ENCODE peak calls at places on chromosomes 7 and 10, in four cellular contexts. F is Caco-2, D is lower lobe of right lung, P is transverse colon. B is an unnamed sample.

GRCh38 chr10:112914288-112914952 is 35.6 kb upstream of the TCF7L2 start:
- DNase-seq in F (no peak), D (no peak), P (no peak), B (no peak)

GRCh38 chr10:46106410-46107255 is 60.6 kb upstream of the MSMB start:
- DNase-seq in F (peak; percentile 76), D (peak; percentile 78), P (peak; percentile 48), B (peak; percentile 71)

GRCh38 chr7:120867932-120868331 is 10.0 kb upstream of the TSPAN12 start:
- DNase-seq in F (no peak), D (no peak), P (peak; percentile 22), B (peak; percentile 18)

GRCh38 chr7:45151131-45151684 is 6.4 kb upstream of the RAMP3 start:
- DNase-seq in F (peak; percentile 20), D (no peak), P (no peak), B (no peak)

GRCh38 chr7:55050286-55050685 is 31.5 kb downstream of the EGFR start:
- DNase-seq in F (no peak), D (no peak), P (no peak), B (no peak)

GRCh38 chr10:100081075-100082001 is at the start of gene CPN1:
- DNase-seq in F (peak; percentile 51), D (no peak), P (no peak), B (no peak)

GRCh38 chr7:76352193-76352592 is 6.6 kb downstream of the YWHAG start:
- DNase-seq in F (no peak), D (no peak), P (no peak), B (no peak)

GRCh38 chr10:114526497-114527238 is 122.4 kb upstream of the AFAP1L2 start:
- DNase-seq in F (peak; percentile 93), D (peak; percentile 77), P (peak; percentile 91), B (peak; percentile 91)

GRCh38 chr10:28946479-28946878 is 269.2 kb downstream of the BAMBI start:
- DNase-seq in F (no peak), D (no peak), P (no peak), B (no peak)

GRCh38 chr10:86583983-86584382 is 62.4 kb upstream of the WAPL start:
- DNase-seq in F (peak; percentile 46), D (no peak), P (no peak), B (no peak)

GRCh38 chr10:47278152-47278473 is 21.9 kb upstream of the GDF10 start:
- DNase-seq in F (no peak), D (no peak), P (peak; percentile 54), B (peak; percentile 37)

GRCh38 chr7:117279203-117279602 is 43.7 kb downstream of the WNT2 start:
- DNase-seq in F (no peak), D (no peak), P (no peak), B (no peak)

GRCh38 chr10:3169271-3169670 is 3.3 kb downstream of the PITRM1 start:
- DNase-seq in F (no peak), D (no peak), P (no peak), B (no peak)

GRCh38 chr7:73708961-73709360 is 10.5 kb downstream of the STX1A start:
- DNase-seq in F (no peak), D (no peak), P (no peak), B (no peak)

GRCh38 chr10:53744746-53745145 is 972.2 kb upstream of the MBL2 start:
- DNase-seq in F (no peak), D (no peak), P (no peak), B (no peak)

GRCh38 chr10:119726291-119727261 is 726 bp downstream of the INPP5F start:
- DNase-seq in F (peak; percentile 62), D (no peak), P (peak; percentile 53), B (peak; percentile 42)

GRCh38 chr7:81333536-81333935 is 414.7 kb upstream of the SEMA3C start:
- DNase-seq in F (no peak), D (no peak), P (no peak), B (no peak)

DNA sequence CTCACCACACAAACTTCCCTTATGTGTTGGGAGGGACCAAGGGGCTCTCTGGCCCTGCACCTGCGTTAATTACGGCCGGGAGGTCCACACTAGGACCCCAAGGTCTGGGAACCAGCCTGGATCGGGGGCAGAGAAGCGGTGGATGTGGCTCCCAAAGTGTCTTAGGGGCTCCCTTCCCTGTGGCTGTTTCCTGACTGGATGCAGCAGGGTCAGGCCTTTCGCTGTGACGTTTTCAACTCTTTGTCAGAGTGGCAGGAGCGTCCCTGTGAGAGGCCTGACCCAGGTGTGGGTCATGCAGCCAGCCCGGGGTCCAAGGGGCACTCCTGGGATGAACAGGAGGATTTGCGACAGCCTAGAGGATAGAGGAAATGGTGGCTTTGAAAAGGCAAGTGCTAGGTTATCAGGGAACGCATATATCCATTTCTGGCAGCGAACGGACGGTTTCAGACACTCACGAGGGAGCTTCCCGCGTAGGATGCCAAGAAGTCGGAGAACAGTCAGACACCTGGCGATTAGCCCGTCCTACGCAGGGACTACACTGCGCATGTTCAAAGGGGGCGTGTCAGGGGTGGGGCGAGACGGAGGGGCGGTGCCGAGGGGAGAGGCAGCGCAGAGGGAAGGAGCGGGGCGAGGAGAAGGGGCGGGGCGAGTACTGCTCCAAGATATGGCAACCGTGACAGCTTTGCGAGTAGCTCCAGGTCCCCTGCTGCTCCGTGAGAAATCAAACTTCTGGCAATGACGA is 46.2 kb upstream of the ZNF716 start:
- DNase-seq in F (no peak), D (no peak), P (no peak), B (peak; percentile 2)
- H3K9me3 ChIP-seq in F (no peaks in the 10 kb centered on the region), D (no peaks in the 10 kb centered on the region), P (peaks cover 4% of the 10 kb centered on the region), B (no peaks in the 10 kb centered on the region)

GRCh38 chr10:15797346-15797745 is 63.0 kb downstream of the MINDY3 start:
- DNase-seq in F (no peak), D (no peak), P (no peak), B (no peak)
- H3K4me1 ChIP-seq in F (no peaks in the 10 kb centered on the region), D (no peaks in the 10 kb centered on the region), P (peaks cover 4% of the 10 kb centered on the region), B (no peaks in the 10 kb centered on the region)

GRCh38 chr7:63899691-63900393 is 98.8 kb upstream of the ZNF722 start:
- DNase-seq in F (no peak), D (peak; percentile 84), P (peak; percentile 29), B (peak; percentile 61)

GRCh38 chr7:63900394-63901203 is 98.0 kb upstream of the ZNF722 start:
- DNase-seq in F (no peak), D (peak; percentile 95), P (peak; percentile 67), B (peak; percentile 94)
- H3K9me3 ChIP-seq in F (peaks cover 7% of the 10 kb centered on the region), D (no peaks in the 10 kb centered on the region), P (no peaks in the 10 kb centered on the region), B (peaks cover 4% of the 10 kb centered on the region)

GRCh38 chr7:25985196-25985595 is 166.8 kb upstream of the NFE2L3 start:
- DNase-seq in F (no peak), D (no peak), P (no peak), B (no peak)

GRCh38 chr7:25976630-25977029 is 175.4 kb upstream of the NFE2L3 start:
- DNase-seq in F (no peak), D (no peak), P (no peak), B (no peak)

GRCh38 chr7:25982684-25983083 is 169.3 kb upstream of the NFE2L3 start:
- DNase-seq in F (no peak), D (no peak), P (no peak), B (no peak)

DNA sequence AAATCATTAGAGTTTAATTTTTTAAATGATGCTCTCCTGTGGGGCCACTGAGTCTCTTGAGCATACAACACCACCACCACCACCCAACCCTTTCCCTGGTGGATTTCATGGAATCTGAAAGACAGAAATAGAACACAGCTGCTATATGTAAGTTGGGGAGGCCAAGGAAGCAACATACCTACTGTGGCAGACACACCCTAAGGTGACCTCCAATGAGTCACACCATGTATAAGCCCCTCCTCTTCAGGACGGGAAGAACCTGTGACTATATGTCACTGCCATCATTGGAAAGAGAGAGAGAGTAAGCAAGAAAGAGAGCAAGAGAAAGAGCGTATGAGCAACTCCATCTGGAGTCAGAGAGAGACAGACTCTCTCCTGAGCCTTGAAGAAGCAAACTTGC is 172.4 kb upstream of the NFE2L3 start:
- DNase-seq in F (no peak), D (no peak), P (no peak), B (no peak)
- H3K4me1 ChIP-seq in F (no peaks in the 10 kb centered on the region), D (no peaks in the 10 kb centered on the region), P (no peaks in the 10 kb centered on the region), B (no peaks in the 10 kb centered on the region)

DNA sequence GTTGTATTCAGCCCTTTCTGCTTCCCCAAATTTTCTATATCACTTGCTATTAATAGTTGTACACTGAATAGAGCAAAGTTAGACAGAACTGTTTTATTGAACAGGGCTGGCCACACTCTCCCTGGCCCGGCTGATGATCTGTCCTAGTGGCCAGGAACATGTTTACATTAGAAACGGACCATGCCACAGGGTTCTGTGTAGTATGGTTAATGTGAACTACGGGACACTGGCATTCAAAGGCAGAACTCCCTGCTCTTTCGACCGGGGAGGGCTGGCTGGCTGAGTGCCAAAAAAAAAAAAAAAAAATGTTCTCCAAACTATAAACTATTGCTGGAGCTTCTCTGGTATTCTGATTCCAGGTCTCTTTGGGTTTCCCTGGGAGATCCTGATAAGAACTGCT is 1262.6 kb upstream of the SORCS1 start:
- DNase-seq in F (no peak), D (no peak), P (no peak), B (no peak)
- H3K9me3 ChIP-seq in F (no peaks in the 10 kb centered on the region), D (no peaks in the 10 kb centered on the region), P (no peaks in the 10 kb centered on the region), B (no peaks in the 10 kb centered on the region)

DNA sequence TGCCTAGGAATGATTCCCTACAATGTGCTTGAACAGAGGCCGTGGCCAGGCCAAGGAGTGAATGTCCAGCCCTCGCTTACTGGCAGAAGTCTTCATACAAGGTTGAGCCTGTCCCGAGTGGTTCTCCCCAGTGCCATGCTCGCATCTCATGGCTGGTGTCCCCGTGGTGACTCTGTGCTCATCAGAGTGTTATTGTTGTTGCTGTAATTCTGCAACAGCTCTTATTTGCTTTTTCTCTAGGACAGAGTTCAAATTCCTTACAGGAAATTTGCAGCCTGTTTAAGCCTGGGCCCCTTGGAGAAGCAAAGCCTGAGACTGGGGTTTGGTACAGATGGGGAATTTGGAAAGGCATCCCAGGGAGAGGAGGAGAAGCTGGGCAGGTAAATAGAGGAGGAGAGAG is 157.7 kb upstream of the PRR15 start:
- DNase-seq in F (no peak), D (no peak), P (no peak), B (no peak)
- H3K4me1 ChIP-seq in F (peaks cover 13% of the 10 kb centered on the region), D (no peaks in the 10 kb centered on the region), P (no peaks in the 10 kb centered on the region), B (no peaks in the 10 kb centered on the region)

GRCh38 chr7:64312826-64313225 is 935 bp upstream of the ZNF736 start:
- DNase-seq in F (no peak), D (no peak), P (no peak), B (no peak)

GRCh38 chr7:64313740-64314491 is at the start of gene ZNF736:
- DNase-seq in F (peak; percentile 81), D (peak; percentile 93), P (peak; percentile 91), B (peak; percentile 94)

GRCh38 chr7:64307254-64308018 is 6.3 kb upstream of the ZNF736 start:
- DNase-seq in F (peak; percentile 88), D (peak; percentile 97), P (peak; percentile 96), B (peak; percentile 98)

GRCh38 chr7:64308019-64308275 is 5.8 kb upstream of the ZNF736 start:
- DNase-seq in F (no peak), D (no peak), P (peak; percentile 19), B (peak; percentile 26)

DNA sequence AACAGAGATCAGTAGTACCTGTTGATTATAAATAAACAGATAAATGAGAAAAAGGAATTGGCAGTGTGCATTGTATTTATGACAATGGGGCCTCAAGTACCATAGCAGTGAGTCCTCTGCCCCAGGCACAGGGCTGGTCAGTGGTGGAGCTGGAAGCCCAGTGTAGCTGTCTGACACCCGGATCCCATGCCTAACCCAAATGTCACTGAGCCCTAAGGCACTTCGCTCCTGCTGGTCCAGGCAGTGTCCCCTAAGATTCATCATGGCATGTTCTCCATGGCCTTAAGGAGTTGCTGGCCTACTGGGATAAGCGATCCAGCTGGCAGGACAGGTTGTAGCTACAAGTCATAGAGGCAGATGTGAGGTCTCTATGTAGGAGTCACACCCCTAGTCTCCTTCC is 3.3 kb upstream of the ZNF736 start:
- DNase-seq in F (no peak), D (no peak), P (no peak), B (no peak)
- H3K9me3 ChIP-seq in F (peaks cover 3% of the 10 kb centered on the region), D (no peaks in the 10 kb centered on the region), P (no peaks in the 10 kb centered on the region), B (no peaks in the 10 kb centered on the region)

B was measured in small intestine.